ENCODE peak calls at places on chromosomes 6 and 20, in six cellular contexts. W is PC-3, E is endothelial cell of umbilical vein, G is dorsolateral prefrontal cortex, C is K562, T is gastrocnemius medialis. P is an unnamed sample.

GRCh38 chr6:26199773-26200728 is 112.8 kb downstream of the HFE start:
- DNase-seq in T (no peak), E (no peak), W (peak; percentile 41), G (no peak), C (peak; percentile 65), P (no peak)

GRCh38 chr20:34984756-34985261 is 29.1 kb downstream of the MYH7B start:
- DNase-seq in W (peak; percentile 61), G (no peak), C (no peak), E (no peak), T (no peak), P (no peak)

GRCh38 chr6:87945966-87946365 is 101.7 kb upstream of the SPACA1 start:
- DNase-seq in T (no peak), W (no peak), E (no peak), G (peak; percentile 49), C (no peak), P (peak; percentile 77)

GRCh38 chr6:2733324-2733723 is 17.4 kb downstream of the MYLK4 start:
- DNase-seq in G (no peak), T (peak; percentile 64), W (no peak), E (no peak), C (peak; percentile 92), P (no peak)

GRCh38 chr6:142907544-142907943 is 37.4 kb downstream of the HIVEP2 start:
- DNase-seq in T (no peak), W (no peak), C (no peak), E (no peak), G (no peak), P (no peak)

GRCh38 chr6:24775520-24776058 is 852 bp downstream of the GMNN start:
- DNase-seq in T (no peak), E (no peak), W (peak; percentile 41), G (no peak), C (peak; percentile 43), P (peak; percentile 41)

GRCh38 chr20:63706852-63707557 is 771 bp downstream of the ARFRP1 start:
- DNase-seq in W (peak; percentile 59), C (peak; percentile 84), T (no peak), G (peak; percentile 47), E (peak; percentile 39), P (peak; percentile 59)

GRCh38 chr6:349491-349921 is 42.0 kb upstream of the IRF4 start:
- DNase-seq in G (no peak), C (no peak), E (no peak), T (no peak), W (no peak), P (no peak)

GRCh38 chr6:54993948-54994347 is 147.4 kb downstream of the FAM83B start:
- DNase-seq in W (no peak), T (no peak), E (no peak), G (no peak), C (no peak), P (no peak)

GRCh38 chr6:12266571-12266970 is 23.6 kb upstream of the EDN1 start:
- DNase-seq in E (no peak), G (no peak), W (peak; percentile 73), C (no peak), T (no peak), P (peak; percentile 62)

GRCh38 chr6:109897561-109898080 is 80.5 kb upstream of the GPR6 start:
- DNase-seq in C (no peak), E (no peak), G (no peak), W (no peak), T (no peak), P (no peak)

GRCh38 chr20:51796332-51796731 is 6.0 kb downstream of the SALL4 start:
- DNase-seq in W (no peak), T (no peak), C (peak; percentile 14), E (no peak), G (no peak), P (no peak)

GRCh38 chr6:56091159-56091869 is 156.1 kb downstream of the COL21A1 start:
- DNase-seq in W (peak; percentile 88), T (no peak), G (no peak), E (peak; percentile 72), C (no peak), P (peak; percentile 80)

GRCh38 chr20:39395478-39396291 is 433.5 kb downstream of the DHX35 start:
- DNase-seq in E (peak; percentile 2), C (no peak), T (no peak), G (no peak), W (no peak), P (no peak)

GRCh38 chr6:55678330-55679224 is 99.6 kb upstream of the HMGCLL1 start:
- DNase-seq in W (no peak), T (no peak), G (no peak), C (no peak), E (no peak), P (no peak)

GRCh38 chr20:38812182-38812581 is 6.7 kb downstream of the PPP1R16B start:
- DNase-seq in C (no peak), E (peak; percentile 96), T (no peak), W (no peak), G (no peak), P (no peak)

GRCh38 chr6:20711518-20711917 is 177.3 kb downstream of the CDKAL1 start:
- DNase-seq in E (peak; percentile 67), C (peak; percentile 13), G (no peak), T (no peak), W (no peak), P (no peak)

GRCh38 chr6:12419626-12420272 is 129.6 kb downstream of the EDN1 start:
- DNase-seq in G (no peak), T (no peak), W (no peak), E (no peak), C (no peak), P (no peak)

GRCh38 chr6:11007715-11008608 is 36.1 kb downstream of the ELOVL2 start:
- DNase-seq in E (peak; percentile 2), G (no peak), W (peak; percentile 79), C (no peak), T (no peak), P (peak; percentile 57)

DNA sequence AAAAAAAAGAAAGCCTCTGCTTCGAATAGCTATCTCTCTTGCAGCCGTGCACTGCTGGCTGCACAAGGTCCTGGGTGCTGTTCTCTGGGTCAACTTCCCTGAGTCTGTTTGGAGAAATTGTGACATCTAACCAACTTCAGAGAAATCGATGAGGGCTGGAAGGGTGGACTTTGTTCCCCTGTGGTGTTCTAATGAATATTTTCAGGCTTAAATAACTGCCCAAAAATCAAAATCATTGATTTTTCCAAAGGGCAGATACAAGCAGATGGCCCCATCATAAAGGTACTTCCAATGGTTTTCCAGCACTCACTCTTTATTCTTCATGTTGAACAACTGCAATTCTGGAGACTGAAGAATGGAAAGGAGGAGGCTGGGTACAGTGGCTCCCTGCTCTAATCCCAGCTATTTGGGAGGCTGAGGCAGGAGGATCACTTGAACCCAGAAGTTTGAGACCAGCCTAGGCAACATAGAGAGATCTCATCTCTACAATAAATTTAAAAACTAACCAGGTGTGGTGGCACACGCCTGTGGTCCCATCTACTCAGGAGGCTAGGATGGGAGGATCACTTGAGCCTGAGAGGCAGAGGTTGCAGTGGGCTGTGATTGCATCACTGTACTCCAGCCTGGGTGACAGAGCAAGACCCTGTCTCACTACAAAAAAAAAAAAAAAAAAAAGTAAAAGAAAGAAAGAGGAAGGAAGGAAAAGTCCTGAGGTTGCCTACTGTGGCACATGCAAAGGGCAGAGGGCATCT is 59.1 kb downstream of the FOXA2 start:
- DNase-seq in C (no peak), T (no peak), E (no peak), W (no peak), G (no peak), P (no peak)
- H3K27ac ChIP-seq in C (no peak overlapping the region), T (no peak overlapping the region), E (no peak overlapping the region), W (no peak overlapping the region), G (no peak overlapping the region), P (no peak overlapping the region)

GRCh38 chr6:72976389-72976900 is 248.9 kb downstream of the KHDC1L start:
- DNase-seq in W (no peak), G (no peak), E (no peak), T (no peak), C (no peak), P (no peak)
- H3K27ac ChIP-seq in W (no peak overlapping the region), G (no peak overlapping the region), E (no peak overlapping the region), T (no peak overlapping the region), C (no peak overlapping the region), P (no peak overlapping the region)

GRCh38 chr6:16450821-16451220 is 212.4 kb downstream of the GMPR start:
- DNase-seq in E (no peak), W (peak; percentile 25), G (no peak), C (no peak), T (no peak), P (no peak)
- H3K27ac ChIP-seq in E (no peak overlapping the region), W (no peak overlapping the region), G (no peak overlapping the region), C (no peak overlapping the region), T (no peak overlapping the region), P (no peak overlapping the region)

GRCh38 chr6:167997642-167998041 is at the start of gene KIF25:
- DNase-seq in E (no peak), W (no peak), T (no peak), C (no peak), G (no peak), P (no peak)

GRCh38 chr6:167995302-167995701 is 2.2 kb upstream of the KIF25 start:
- DNase-seq in G (no peak), W (no peak), T (no peak), C (no peak), E (no peak), P (no peak)

GRCh38 chr6:167998206-167998605 is 735 bp downstream of the KIF25 start:
- DNase-seq in T (no peak), E (no peak), G (no peak), W (no peak), C (no peak), P (no peak)

GRCh38 chr6:167995731-167996151 is 1.7 kb upstream of the KIF25 start:
- DNase-seq in W (no peak), C (no peak), T (no peak), G (no peak), E (no peak), P (no peak)

GRCh38 chr6:167996424-167997199 is 859 bp upstream of the KIF25 start:
- DNase-seq in E (no peak), T (no peak), C (no peak), G (no peak), W (no peak), P (no peak)
- H3K27ac ChIP-seq in E (no peak overlapping the region), T (no peak overlapping the region), C (no peak overlapping the region), G (no peak overlapping the region), W (no peak overlapping the region), P (no peak overlapping the region)

GRCh38 chr6:144012534-144012933 is 4.5 kb upstream of the PLAGL1 start:
- DNase-seq in G (no peak), C (no peak), W (peak; percentile 58), T (no peak), E (no peak), P (peak; percentile 14)

GRCh38 chr6:144006731-144007454 is 1.2 kb downstream of the PLAGL1 start:
- DNase-seq in E (peak; percentile 67), W (peak; percentile 74), C (peak; percentile 71), G (no peak), T (no peak), P (peak; percentile 49)

GRCh38 chr6:144007779-144008500 is at the start of gene PLAGL1:
- DNase-seq in C (peak; percentile 74), T (peak; percentile 38), W (peak; percentile 70), E (peak; percentile 57), G (peak; percentile 38), P (peak; percentile 57)

GRCh38 chr6:144008501-144009245 is 614 bp upstream of the PLAGL1 start:
- DNase-seq in G (no peak), T (no peak), E (no peak), C (no peak), W (peak; percentile 11), P (no peak)

DNA sequence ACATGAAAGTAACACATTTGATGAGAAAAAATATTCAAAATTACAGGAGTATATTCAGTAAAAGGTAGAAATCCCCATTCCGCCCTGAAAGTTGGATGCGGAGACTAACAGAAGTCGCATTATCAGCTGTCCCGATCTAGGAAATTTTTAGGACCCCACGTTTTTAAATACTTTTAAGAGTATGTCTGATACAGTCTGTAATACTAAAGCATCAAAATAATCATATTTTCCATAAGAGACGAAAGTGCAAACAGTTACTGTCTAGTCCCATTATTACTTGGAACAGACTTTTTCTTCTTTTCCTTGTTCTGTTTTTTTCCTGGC is 642 bp downstream of the PLAGL1 start:
- DNase-seq in W (no peak), T (no peak), C (no peak), E (no peak), G (no peak), P (peak; percentile 7)
- H3K27ac ChIP-seq in W (peak overlapping the region; percentile 58), T (peak overlapping the region; percentile 58), C (peak overlapping the region; percentile 47), E (peak overlapping the region; percentile 8), G (no peak overlapping the region), P (peak overlapping the region; percentile 77)